ENCODE peak calls at places on chromosome 7, in four cellular contexts. L is trophoblast cell, S is astrocyte of the spinal cord, M is NCI-H1092 treated with DMSO at 0.1 percent for 48 hours. I is an unnamed sample.

GRCh38 chr7:81029523-81029922 is 110.7 kb upstream of the SEMA3C start:
- DNase-seq in L (no peak), S (no peak), M (peak), I (no peak)

GRCh38 chr7:130982160-130982638 is 248.2 kb upstream of the KLF14 start:
- DNase-seq in L (peak), S (peak), M (peak), I (no peak)

GRCh38 chr7:26008428-26008827 is 143.6 kb upstream of the NFE2L3 start:
- DNase-seq in L (peak), S (no peak), M (no peak), I (no peak)

GRCh38 chr7:7792089-7792488 is 73.7 kb upstream of the RPA3 start:
- DNase-seq in L (no peak), S (peak), M (no peak), I (no peak)

GRCh38 chr7:143318661-143319060 is 2.8 kb downstream of the CLCN1 start:
- DNase-seq in L (peak), S (peak), M (no peak), I (no peak)

GRCh38 chr7:73850781-73851207 is 8.5 kb upstream of the METTL27 start:
- DNase-seq in L (peak), S (peak), M (no peak), I (peak)

GRCh38 chr7:101699884-101700283 is 70.8 kb upstream of the MYL10 start:
- DNase-seq in L (no peak), S (no peak), M (no peak), I (no peak)

GRCh38 chr7:116197355-116197754 is 13.0 kb upstream of the TES start:
- DNase-seq in L (no peak), S (no peak), M (no peak), I (no peak)

GRCh38 chr7:9937944-9938631 is 1035.6 kb upstream of the PHF14 start:
- DNase-seq in L (no peak), S (peak), M (no peak), I (no peak)

GRCh38 chr7:82789883-82790609 is 346.5 kb upstream of the CACNA2D1 start:
- DNase-seq in L (no peak), S (peak), M (no peak), I (peak)

GRCh38 chr7:19305698-19306097 is 160.5 kb upstream of the FERD3L start:
- DNase-seq in L (no peak), S (no peak), M (no peak), I (no peak)

GRCh38 chr7:131231381-131232220 is 96.1 kb upstream of the MKLN1 start:
- DNase-seq in L (no peak), S (peak), M (no peak), I (peak)

GRCh38 chr7:123747620-123748141 is 1.1 kb downstream of the WASL start:
- DNase-seq in L (peak), S (peak), M (peak), I (peak)

GRCh38 chr7:149027560-149028345 is 552 bp downstream of the PDIA4 start:
- DNase-seq in L (no peak), S (peak), M (peak), I (no peak)

GRCh38 chr7:131328387-131329175 is 905 bp downstream of the MKLN1 start:
- DNase-seq in L (peak), S (peak), M (no peak), I (no peak)

GRCh38 chr7:129950191-129950940 is 2.4 kb downstream of the UBE2H start:
- DNase-seq in L (no peak), S (peak), M (peak), I (no peak)

GRCh38 chr7:27129729-27130539 is 623 bp downstream of the HOXA4 start:
- DNase-seq in L (peak), S (no peak), M (peak), I (no peak)

GRCh38 chr7:30142710-30143109 is 7.9 kb downstream of the MTURN start:
- DNase-seq in L (peak), S (peak), M (peak), I (peak)